ENCODE peak calls at places on chromosome 15, in nine cellular contexts. L, M, F, H, D, K, Y, X and R are unnamed samples.

GRCh38 chr15:101543026-101543390 is 53.5 kb upstream of the PCSK6 start:
- DNase-seq in F (no peak), M (no peak), D (no peak), H (no peak), X (no peak), L (no peak), K (no peak), Y (no peak), R (no peak)

GRCh38 chr15:52683585-52683984 is 4.4 kb upstream of the ATOSA start:
- DNase-seq in Y (no peak), F (no peak), D (no peak), K (peak), X (no peak), H (no peak), M (no peak), L (no peak), R (no peak)

GRCh38 chr15:60374628-60375081 is 23.1 kb downstream of the ANXA2 start:
- DNase-seq in X (peak), Y (peak), D (no peak), F (peak), L (peak), H (no peak), K (no peak), M (peak), R (no peak)

GRCh38 chr15:59255647-59256380 is 49.2 kb downstream of the LDHAL6B start:
- DNase-seq in D (no peak), H (no peak), X (no peak), K (peak), Y (peak), F (no peak), M (no peak), L (no peak), R (no peak)

GRCh38 chr15:49989498-49989897 is 129.5 kb downstream of the ATP8B4 start:
- DNase-seq in M (no peak), Y (no peak), H (no peak), K (peak), D (no peak), L (no peak), X (no peak), F (no peak), R (no peak)

GRCh38 chr15:66704783-66705113 is 2.7 kb downstream of the SMAD6 start:
- DNase-seq in M (peak), X (no peak), Y (no peak), F (no peak), L (no peak), D (no peak), K (no peak), H (no peak), R (no peak)

GRCh38 chr15:35719964-35720507 is 174.1 kb upstream of the DPH6 start:
- DNase-seq in M (no peak), L (no peak), D (no peak), H (no peak), K (no peak), Y (no peak), X (no peak), F (no peak), R (no peak)

GRCh38 chr15:49627407-49627877 is 6.6 kb downstream of the DTWD1 start:
- DNase-seq in X (peak), Y (no peak), H (no peak), K (no peak), D (no peak), M (no peak), F (peak), L (peak), R (no peak)

GRCh38 chr15:70690491-70691281 is 72.7 kb downstream of the UACA start:
- DNase-seq in F (no peak), L (no peak), K (no peak), X (no peak), H (no peak), D (no peak), M (no peak), Y (no peak), R (no peak)

GRCh38 chr15:65259367-65259781 is 27.3 kb downstream of the PARP16 start:
- DNase-seq in X (no peak), L (no peak), H (no peak), F (no peak), M (no peak), Y (no peak), K (no peak), D (no peak), R (no peak)

GRCh38 chr15:64865998-64866520 is 24.3 kb downstream of the PLEKHO2 start:
- DNase-seq in L (peak), Y (no peak), K (no peak), F (no peak), M (no peak), D (no peak), X (peak), H (no peak), R (no peak)

GRCh38 chr15:93179072-93179471 is 90.1 kb upstream of the RGMA start:
- DNase-seq in H (no peak), D (no peak), L (no peak), K (peak), Y (peak), F (no peak), M (peak), X (no peak), R (no peak)

GRCh38 chr15:59438891-59439290 is 905 bp downstream of the FAM81A start:
- DNase-seq in Y (no peak), M (no peak), D (no peak), L (no peak), H (no peak), F (no peak), K (no peak), X (no peak), R (no peak)

GRCh38 chr15:33994005-33994615 is 25.8 kb downstream of the CHRM5 start:
- DNase-seq in X (peak), M (no peak), K (peak), D (peak), L (no peak), F (no peak), Y (no peak), H (no peak), R (no peak)

GRCh38 chr15:45291822-45292582 is 40.0 kb downstream of the SLC28A2 start:
- DNase-seq in F (no peak), D (no peak), K (no peak), L (no peak), X (no peak), M (no peak), H (no peak), Y (no peak), R (no peak)

GRCh38 chr15:98139337-98139736 is 178.8 kb downstream of the ARRDC4 start:
- DNase-seq in H (no peak), X (no peak), K (no peak), L (no peak), F (no peak), M (no peak), Y (no peak), D (no peak), R (no peak)

GRCh38 chr15:94305133-94305532 is 73.8 kb downstream of the MCTP2 start:
- DNase-seq in L (no peak), F (no peak), Y (no peak), H (no peak), M (no peak), D (no peak), K (peak), X (no peak), R (no peak)

GRCh38 chr15:59170295-59170881 is 36.3 kb upstream of the LDHAL6B start:
- DNase-seq in D (no peak), X (peak), H (no peak), K (no peak), F (no peak), M (peak), Y (peak), L (peak), R (no peak)

GRCh38 chr15:28114721-28115622 is 15.9 kb upstream of the OCA2 start:
- DNase-seq in Y (peak), D (no peak), X (peak), L (no peak), M (no peak), H (no peak), F (no peak), K (no peak), R (no peak)

GRCh38 chr15:69757186-69757585 is 304.6 kb downstream of the RPLP1 start:
- DNase-seq in K (peak), F (no peak), D (no peak), Y (no peak), L (no peak), M (no peak), H (peak), X (no peak), R (no peak)

GRCh38 chr15:101014921-101015841 is 96.0 kb downstream of the LRRK1 start:
- DNase-seq in M (peak), L (no peak), Y (peak), F (no peak), D (peak), H (peak), K (peak), X (peak), R (peak)

GRCh38 chr15:39211108-39211979 is 369.5 kb upstream of the THBS1 start:
- DNase-seq in K (no peak), Y (no peak), F (no peak), X (no peak), D (no peak), M (no peak), H (no peak), L (no peak), R (no peak)

GRCh38 chr15:88814393-88814792 is 11.2 kb downstream of the ACAN start:
- DNase-seq in Y (no peak), H (no peak), L (no peak), X (no peak), D (no peak), F (no peak), M (no peak), K (peak), R (no peak)

DNA sequence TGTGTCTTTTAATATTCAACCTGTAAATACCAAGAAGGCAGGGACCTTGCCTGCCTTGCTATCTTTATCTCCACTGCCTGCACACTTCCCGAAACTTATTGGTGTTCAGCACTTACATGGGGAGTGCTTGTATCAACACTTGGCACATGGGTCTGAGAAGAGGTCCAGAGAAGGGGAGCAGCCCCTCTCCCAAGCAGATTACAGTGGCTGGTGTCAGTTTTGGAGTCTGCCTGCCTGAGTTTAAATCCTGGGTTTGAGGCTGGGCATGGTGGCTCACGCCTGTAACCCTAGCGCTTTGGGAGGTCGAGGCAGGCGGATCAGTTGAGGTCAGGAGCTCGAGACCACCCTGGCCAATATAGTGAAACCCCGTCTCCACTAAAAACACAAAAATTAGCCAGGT is 20.3 kb downstream of the MESD start:
- DNase-seq in X (no peak), D (no peak), Y (no peak), L (no peak), M (no peak), H (no peak), K (no peak), F (no peak), R (no peak)
- TF ChIP-seq CTCF in X (no peak), D (no peak), Y (no peak), L (no peak), M (no peak), H (no peak), K (no peak), F (no peak), R (no peak)

GRCh38 chr15:51349156-51349844 is 7.8 kb downstream of the GLDN start:
- DNase-seq in X (no peak), F (no peak), H (no peak), Y (no peak), L (no peak), M (no peak), K (no peak), D (no peak), R (no peak)
- TF ChIP-seq CTCF in X (no peak), F (no peak), H (no peak), Y (no peak), L (no peak), M (no peak), K (no peak), D (no peak), R (no peak)

DNA sequence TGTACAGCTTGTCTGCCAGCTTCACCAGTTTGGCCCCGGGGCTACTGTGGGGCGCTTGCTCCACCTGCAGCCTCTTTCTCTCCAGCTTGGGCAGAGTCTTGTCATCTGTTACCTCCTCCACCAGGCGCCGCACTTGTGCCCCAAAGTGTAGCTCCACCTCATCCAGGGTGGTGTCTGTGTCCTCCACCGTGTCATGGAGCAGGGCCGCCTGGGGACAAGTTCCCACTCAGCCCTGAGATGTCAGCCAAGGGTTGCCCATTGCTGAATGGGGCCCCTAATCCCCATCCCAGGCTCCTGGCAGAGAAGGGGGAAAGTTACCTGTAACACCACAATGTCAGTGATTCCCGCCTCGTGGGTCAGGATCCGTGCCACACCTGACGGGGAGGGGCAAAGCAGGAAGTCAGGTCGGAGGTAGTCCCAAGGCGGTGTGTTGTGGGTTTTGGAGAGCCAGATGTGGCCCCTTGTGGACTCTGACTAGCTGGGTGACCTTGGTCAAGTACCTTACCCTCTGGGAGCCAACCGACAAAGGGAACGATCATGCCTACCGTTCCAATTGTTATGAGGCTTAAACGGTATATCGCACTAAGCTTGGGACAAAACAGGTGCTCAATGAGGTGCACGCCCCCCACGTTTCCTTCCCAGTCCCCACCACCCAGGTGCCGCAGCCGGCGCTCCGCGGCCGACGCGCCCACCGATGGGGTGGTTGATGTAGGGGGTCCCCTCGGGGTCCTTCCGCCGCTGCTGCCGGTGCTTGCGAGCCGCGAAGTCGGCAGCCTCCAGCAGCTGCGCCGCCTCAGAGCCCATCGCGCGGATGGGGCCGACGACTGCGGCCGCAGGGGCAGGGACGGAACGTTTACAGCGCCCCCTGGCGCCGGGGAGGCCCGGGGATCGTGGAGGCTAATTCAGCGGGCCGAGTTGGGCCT is at the start of gene HDDC3:
- DNase-seq in D (peak), M (peak), L (no peak), H (peak), F (no peak), Y (peak), K (peak), X (peak), R (peak)
- TF ChIP-seq CTCF in D (peak), M (peak), L (peak), H (peak), F (peak), Y (peak), K (peak), X (peak), R (peak)

DNA sequence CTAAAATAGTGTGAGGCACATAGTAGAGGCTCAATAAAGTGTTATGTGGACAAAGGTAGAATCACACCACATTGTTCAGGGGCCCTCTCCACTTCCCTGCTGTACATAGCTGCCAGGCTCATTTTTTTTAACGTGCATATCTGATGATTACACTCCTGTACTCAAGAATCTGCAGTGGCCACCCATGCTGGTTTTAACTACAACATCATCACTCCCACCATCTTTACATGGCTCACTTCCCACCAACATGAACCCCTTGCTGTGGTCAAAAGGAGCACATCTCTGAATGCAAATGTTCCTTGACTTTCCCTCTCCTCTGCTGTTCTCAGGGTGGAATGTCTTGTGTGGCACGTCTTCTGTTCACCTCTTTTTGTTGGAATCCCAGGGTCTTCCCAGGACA is 76.7 kb downstream of the FEM1B start:
- DNase-seq in X (peak), K (no peak), H (no peak), M (no peak), F (no peak), D (no peak), Y (no peak), L (no peak), R (no peak)
- TF ChIP-seq CTCF in X (no peak), K (no peak), H (no peak), M (no peak), F (no peak), D (no peak), Y (no peak), L (no peak), R (no peak)

GRCh38 chr15:46408312-46408711 is 773.5 kb downstream of the SQOR start:
- DNase-seq in H (no peak), K (no peak), L (no peak), F (no peak), X (no peak), D (no peak), Y (no peak), M (no peak), R (no peak)
- TF ChIP-seq CTCF in H (no peak), K (no peak), L (no peak), F (no peak), X (no peak), D (no peak), Y (no peak), M (no peak), R (no peak)

DNA sequence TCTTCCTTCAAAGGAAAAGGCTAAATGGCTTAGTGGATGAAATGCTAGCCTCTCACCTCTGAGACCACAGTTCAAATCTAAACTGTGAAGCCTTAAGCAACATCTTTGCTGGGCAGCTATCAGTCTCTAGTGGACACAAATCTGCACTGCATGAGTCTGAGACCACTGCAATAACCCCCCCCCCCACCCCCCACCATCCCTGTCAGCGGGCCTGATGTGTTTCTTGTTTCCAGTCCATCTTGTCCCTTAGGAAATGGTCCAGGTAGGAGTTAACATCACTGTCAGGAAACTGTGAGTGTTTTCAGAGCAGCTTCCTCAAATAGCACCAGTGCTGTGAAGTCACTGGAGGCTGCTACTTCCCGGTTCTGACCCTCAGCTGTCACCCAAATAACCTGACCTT is 140.6 kb upstream of the TMCO5A start:
- DNase-seq in H (no peak), L (no peak), D (no peak), X (no peak), Y (peak), M (no peak), K (peak), F (no peak), R (no peak)
- TF ChIP-seq CTCF in H (no peak), L (no peak), D (no peak), X (peak), Y (peak), M (no peak), K (no peak), F (no peak), R (no peak)

GRCh38 chr15:42720071-42720470 is 16.9 kb downstream of the CDAN1 start:
- DNase-seq in K (no peak), M (no peak), Y (no peak), L (no peak), X (no peak), F (no peak), H (no peak), D (no peak), R (no peak)

GRCh38 chr15:42721016-42721415 is 15.9 kb downstream of the CDAN1 start:
- DNase-seq in M (no peak), K (no peak), H (no peak), F (no peak), L (no peak), Y (no peak), X (no peak), D (no peak), R (no peak)

GRCh38 chr15:42724276-42724675 is 12.7 kb downstream of the CDAN1 start:
- DNase-seq in L (no peak), F (no peak), X (no peak), K (no peak), M (no peak), D (no peak), H (no peak), Y (no peak), R (no peak)

GRCh38 chr15:42725331-42725903 is 11.5 kb downstream of the CDAN1 start:
- DNase-seq in M (no peak), D (no peak), X (no peak), K (no peak), Y (no peak), H (no peak), F (no peak), L (no peak), R (no peak)

DNA sequence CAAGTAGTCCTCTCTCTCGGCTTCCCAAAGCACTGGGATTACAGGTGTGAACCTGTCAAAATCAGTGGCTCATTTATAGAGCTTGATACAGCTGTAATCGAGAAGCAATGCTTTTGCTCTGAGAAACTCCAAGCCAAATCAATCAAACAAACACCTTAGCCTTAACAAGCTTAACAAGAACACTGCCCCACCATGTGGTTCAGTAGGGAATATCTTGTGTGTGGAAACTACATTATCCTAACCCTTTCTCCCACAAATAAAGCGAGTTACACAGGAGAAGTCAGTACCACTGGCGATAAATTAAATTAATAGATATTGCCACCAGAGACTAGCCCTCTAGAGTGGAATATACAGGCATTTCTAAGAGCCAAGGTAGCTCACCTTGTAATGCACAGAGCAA is 13.9 kb downstream of the CDAN1 start:
- DNase-seq in H (no peak), F (no peak), D (no peak), X (no peak), M (no peak), K (no peak), L (no peak), Y (no peak), R (no peak)
- TF ChIP-seq CTCF in H (no peak), F (no peak), D (peak), X (peak), M (no peak), K (no peak), L (no peak), Y (peak), R (no peak)

GRCh38 chr15:32674681-32675080 is 33.2 kb downstream of the SCG5 start:
- DNase-seq in F (no peak), L (no peak), D (no peak), X (no peak), H (no peak), M (no peak), Y (no peak), K (no peak), R (no peak)
- TF ChIP-seq CTCF in F (peak), L (no peak), D (no peak), X (no peak), H (no peak), M (no peak), Y (no peak), K (no peak), R (no peak)

DNA sequence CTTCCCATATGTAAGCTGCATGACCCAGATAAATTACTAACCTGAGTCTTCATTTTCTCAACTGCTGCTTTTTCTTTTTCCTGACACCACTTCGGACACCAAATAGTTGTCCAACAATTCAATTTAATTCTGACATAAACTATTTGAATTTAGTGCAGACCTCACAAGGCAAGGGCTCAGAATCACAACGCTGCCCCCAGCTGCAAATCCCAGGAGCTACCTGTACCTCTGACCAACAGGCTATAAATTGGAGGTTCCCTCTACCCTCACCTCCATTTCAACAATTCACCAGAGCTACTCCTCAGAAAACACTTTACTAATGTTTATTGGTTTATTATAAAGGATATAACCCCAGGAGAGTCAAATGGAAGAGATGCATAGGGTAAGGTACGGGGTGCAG is 737.6 kb downstream of the NTRK3 start:
- DNase-seq in K (no peak), D (no peak), H (no peak), F (no peak), M (no peak), X (no peak), Y (no peak), L (no peak), R (no peak)
- TF ChIP-seq CTCF in K (no peak), D (no peak), H (no peak), F (no peak), M (no peak), X (no peak), Y (no peak), L (no peak), R (no peak)